ENCODE peak calls at places on chromosomes 13 and 19, in ten cellular contexts. O is Calu3, A is heart left ventricle, T is AG09319, W is MCF 10A, U is body of pancreas, K is kidney epithelial cell, C is WTC11, H is psoas muscle, M is NB4. B is an unnamed sample.

GRCh38 chr13:100240109-100240779 is 151.4 kb downstream of the PCCA start:
- DNase-seq in W (peak; percentile 4), A (no peak), M (no peak), H (no peak), U (no peak), O (no peak), T (no peak), C (no peak), K (no peak), B (no peak)

GRCh38 chr19:14530005-14530348 is 583 bp downstream of the TECR start:
- DNase-seq in M (peak; percentile 72), W (no peak), A (no peak), C (no peak), H (no peak), T (no peak), O (no peak), U (no peak), K (no peak), B (no peak)

GRCh38 chr13:73938375-73939070 is 195.7 kb downstream of the KLF12 start:
- DNase-seq in T (peak; percentile 49), K (peak; percentile 61), O (no peak), M (no peak), U (no peak), A (no peak), C (no peak), H (no peak), W (peak; percentile 69), B (peak; percentile 69)

GRCh38 chr19:1145635-1146417 is 28.2 kb downstream of the SBNO2 start:
- DNase-seq in H (no peak), A (no peak), C (no peak), O (no peak), K (no peak), U (no peak), T (no peak), W (no peak), M (no peak), B (no peak)

GRCh38 chr19:343941-344624 is 513 bp downstream of the MIER2 start:
- DNase-seq in H (peak; percentile 58), U (no peak), A (no peak), T (no peak), K (no peak), W (no peak), O (peak; percentile 22), C (peak; percentile 50), M (no peak), B (peak; percentile 85)

GRCh38 chr13:109355129-109355528 is 431.3 kb downstream of the IRS2 start:
- DNase-seq in C (no peak), T (no peak), A (no peak), K (no peak), O (no peak), H (no peak), M (no peak), W (no peak), U (no peak), B (no peak)

GRCh38 chr19:53989600-53990533 is 1.6 kb upstream of the CACNG6 start:
- DNase-seq in T (no peak), H (peak; percentile 83), K (no peak), A (no peak), O (peak; percentile 88), W (no peak), U (no peak), C (no peak), M (no peak), B (no peak)

GRCh38 chr19:40347476-40348124 is 597 bp downstream of the C19orf47 start:
- DNase-seq in K (no peak), A (no peak), M (no peak), H (no peak), O (no peak), T (no peak), C (no peak), W (no peak), U (no peak), B (no peak)

GRCh38 chr13:48222358-48223015 is 10.5 kb upstream of the ITM2B start:
- DNase-seq in U (peak; percentile 22), T (no peak), M (peak; percentile 73), O (no peak), H (peak; percentile 67), C (no peak), K (no peak), W (peak; percentile 75), A (peak; percentile 25), B (no peak)

GRCh38 chr19:29587518-29587986 is 18.5 kb upstream of the POP4 start:
- DNase-seq in H (no peak), C (no peak), W (no peak), O (no peak), T (no peak), K (no peak), A (no peak), U (no peak), M (peak; percentile 80), B (no peak)

GRCh38 chr19:38319421-38320258 is at the start of gene KCNK6:
- DNase-seq in H (peak; percentile 68), M (peak; percentile 17), A (peak; percentile 66), C (peak; percentile 66), O (peak; percentile 34), T (no peak), U (peak; percentile 61), W (no peak), K (no peak), B (no peak)

GRCh38 chr13:98717891-98718290 is 34.6 kb downstream of the SLC15A1 start:
- DNase-seq in U (no peak), W (no peak), O (no peak), A (no peak), T (no peak), C (no peak), H (no peak), M (no peak), K (no peak), B (no peak)

GRCh38 chr19:17618281-17618903 is 62.9 kb downstream of the COLGALT1 start:
- DNase-seq in H (no peak), M (no peak), A (no peak), T (no peak), O (no peak), U (no peak), C (no peak), W (no peak), K (no peak), B (no peak)
- TF ChIP-seq CTCF in H (no peak), M (no peak), A (no peak), T (no peak), O (no peak), U (no peak), C (no peak), W (no peak), K (no peak), B (no peak)

DNA sequence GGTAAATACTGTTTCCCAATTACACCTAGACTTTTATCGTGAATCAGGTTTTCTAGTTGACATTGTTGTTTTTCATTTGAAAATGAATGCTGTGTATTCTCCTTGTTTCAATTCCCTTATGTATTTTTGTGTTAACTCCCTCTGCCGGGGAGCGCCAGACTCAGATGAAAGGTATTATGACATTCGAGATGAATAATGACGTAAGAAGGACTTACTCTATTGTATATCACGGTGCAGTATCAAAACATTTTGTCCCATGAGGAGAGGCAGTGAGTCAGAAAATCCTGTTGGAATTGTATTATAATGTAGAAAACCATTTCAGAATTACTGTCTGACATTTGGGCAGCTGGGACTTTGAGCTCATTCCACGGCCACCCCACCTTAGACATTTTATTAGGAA is 61.6 kb downstream of the LRCH1 start:
- DNase-seq in T (no peak), M (no peak), C (no peak), A (no peak), K (no peak), H (no peak), U (no peak), O (no peak), W (peak; percentile 76), B (peak; percentile 48)
- TF ChIP-seq CTCF in T (no peak), M (no peak), C (no peak), A (peak; percentile 16), K (no peak), H (no peak), U (no peak), O (no peak), W (no peak), B (peak; percentile 10)

GRCh38 chr13:64154514-64154913 is 2738.9 kb upstream of the PCDH20 start:
- DNase-seq in M (peak; percentile 4), W (peak; percentile 28), U (no peak), O (no peak), H (no peak), C (no peak), A (no peak), K (no peak), T (no peak), B (no peak)
- TF ChIP-seq CTCF in M (no peak), W (peak; percentile 28), U (no peak), O (no peak), H (no peak), C (no peak), A (no peak), K (peak; percentile 27), T (no peak), B (peak; percentile 19)

DNA sequence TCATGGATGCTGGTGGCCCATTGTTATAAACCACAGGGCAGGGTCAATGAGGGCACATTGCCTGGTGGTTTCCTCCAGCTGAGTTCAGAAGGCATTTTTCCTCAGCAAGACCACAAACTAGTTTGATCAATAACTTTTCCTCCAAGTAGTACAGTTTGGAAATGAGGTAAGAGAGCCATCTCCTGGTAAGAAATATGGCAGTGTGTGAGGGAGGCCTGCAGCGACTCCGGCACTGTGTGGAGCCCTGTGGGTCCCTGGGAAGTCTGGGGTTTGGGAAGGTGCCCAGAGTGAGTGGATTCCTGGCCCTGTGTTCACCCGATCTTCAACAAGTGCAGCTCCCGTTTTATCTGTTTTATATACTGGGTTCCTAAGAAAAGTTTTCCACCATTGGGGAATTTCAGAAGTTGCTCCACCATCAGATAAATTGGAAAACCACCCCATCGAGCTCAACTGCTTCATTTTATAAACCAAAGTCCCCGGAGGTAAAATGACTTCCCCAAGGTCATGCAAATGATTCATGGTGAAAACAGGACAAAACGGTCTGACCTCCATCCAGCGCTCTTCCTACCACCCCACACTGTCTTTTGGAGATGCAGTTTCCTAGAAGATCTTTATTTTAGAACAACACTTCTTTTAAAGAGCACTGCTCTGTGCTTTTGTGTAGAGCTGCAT is 148.4 kb downstream of the KATNAL1 start:
- DNase-seq in U (no peak), T (peak; percentile 52), O (peak; percentile 9), H (no peak), K (no peak), C (no peak), A (no peak), M (peak; percentile 28), W (peak; percentile 42), B (peak; percentile 6)
- TF ChIP-seq CTCF in U (peak; percentile 15), T (peak; percentile 54), O (no peak), H (no peak), K (peak; percentile 31), C (no peak), A (no peak), M (peak; percentile 4), W (peak; percentile 29), B (peak; percentile 10)

DNA sequence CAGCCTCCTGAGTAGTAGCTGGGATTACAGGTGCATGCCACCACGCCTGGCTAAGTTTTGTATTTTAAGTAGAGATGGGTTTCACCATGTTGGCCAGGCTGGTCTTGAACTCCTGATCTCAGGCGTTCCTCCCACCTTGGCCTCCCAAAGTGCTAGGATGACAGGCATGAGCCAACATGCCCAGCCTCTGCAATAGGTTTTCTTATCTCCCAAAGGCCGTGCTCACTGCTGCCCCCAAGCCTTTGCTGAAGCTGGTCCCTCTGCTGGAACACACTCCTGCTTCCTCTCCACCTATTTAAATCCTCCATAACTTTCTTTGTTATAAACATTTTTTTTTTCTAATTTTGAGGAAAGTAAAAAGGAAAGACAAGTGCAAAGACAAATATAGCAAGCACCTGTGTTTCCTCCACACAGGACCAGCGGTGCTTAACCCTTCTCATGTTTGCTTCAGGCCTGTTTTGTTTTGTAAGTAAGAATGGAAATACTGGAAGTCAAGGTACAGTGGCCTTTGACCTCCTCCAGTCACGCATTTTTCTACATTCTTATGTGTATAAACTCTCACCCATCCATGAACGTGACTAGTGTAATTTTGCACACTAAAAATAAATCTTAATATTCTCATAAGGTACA is 14.5 kb upstream of the TNFAIP8L1 start:
- DNase-seq in O (no peak), H (no peak), A (no peak), T (no peak), U (no peak), C (peak; percentile 62), W (peak; percentile 55), M (peak; percentile 37), K (no peak), B (no peak)
- TF ChIP-seq CTCF in O (no peak), H (peak; percentile 10), A (no peak), T (peak; percentile 23), U (no peak), C (no peak), W (peak; percentile 15), M (peak; percentile 45), K (peak; percentile 49), B (peak; percentile 25)